ENCODE peak calls at places on chromosomes 3 and 15, in eight cellular contexts. L is astrocyte, S is fibroblast of the aortic adventitia, Y is fibroblast of lung, N is heart left ventricle, G is kidney, J is ascending aorta, E is psoas muscle. R is an unnamed sample.
A peak's percentile ranks its signal among the peaks of the same experiment; 100 is the strongest.

GRCh38 chr3:51706788-51707731 is at the start of gene GRM2:
- DNase-seq in S (peak; percentile 84), J (peak; percentile 69), E (peak; percentile 73), G (peak; percentile 92), L (peak; percentile 77), Y (peak; percentile 87), N (peak; percentile 83), R (peak; percentile 93)

GRCh38 chr3:66110840-66111239 is 72.1 kb upstream of the MAGI1 start:
- DNase-seq in L (no peak), N (no peak), Y (peak; percentile 43), G (no peak), S (no peak), J (no peak), E (no peak), R (no peak)

GRCh38 chr3:5037828-5038227 is 58.6 kb downstream of the BHLHE40 start:
- DNase-seq in E (no peak), J (no peak), S (no peak), G (no peak), Y (no peak), N (no peak), L (no peak), R (no peak)

GRCh38 chr3:192907784-192908183 is 9.9 kb downstream of the MB21D2 start:
- DNase-seq in E (no peak), J (no peak), L (no peak), Y (no peak), G (no peak), N (no peak), S (no peak), R (no peak)

GRCh38 chr3:33146791-33147445 is 33.1 kb downstream of the CRTAP start:
- DNase-seq in Y (peak; percentile 81), L (peak; percentile 63), E (no peak), J (no peak), G (no peak), S (peak; percentile 76), N (no peak), R (no peak)

GRCh38 chr15:90143176-90143655 is 40.9 kb upstream of the IDH2 start:
- DNase-seq in N (peak; percentile 52), Y (peak; percentile 66), G (peak; percentile 83), S (no peak), E (peak; percentile 35), J (no peak), L (peak; percentile 14), R (peak; percentile 86)

GRCh38 chr3:4751057-4752051 is 227.9 kb upstream of the BHLHE40 start:
- DNase-seq in J (peak; percentile 61), E (no peak), G (no peak), N (no peak), L (peak; percentile 96), Y (peak; percentile 62), S (peak; percentile 83), R (no peak)

GRCh38 chr15:90184119-90184785 is 16.9 kb upstream of the SEMA4B start:
- DNase-seq in S (peak; percentile 90), L (peak; percentile 43), J (peak; percentile 91), Y (peak; percentile 55), N (peak; percentile 86), E (peak; percentile 86), G (peak; percentile 95), R (no peak)

GRCh38 chr15:69467636-69468035 is 15.0 kb downstream of the RPLP1 start:
- DNase-seq in E (no peak), Y (no peak), N (no peak), S (no peak), J (peak; percentile 31), G (no peak), L (no peak), R (peak; percentile 72)

GRCh38 chr3:111277226-111277625 is 205.6 kb downstream of the NECTIN3 start:
- DNase-seq in J (no peak), L (peak; percentile 60), E (no peak), G (no peak), Y (peak; percentile 57), S (peak; percentile 66), N (no peak), R (no peak)

GRCh38 chr3:64074091-64074490 is 50.8 kb upstream of the PSMD6 start:
- DNase-seq in Y (peak; percentile 81), G (no peak), N (no peak), L (no peak), S (peak; percentile 48), J (no peak), E (no peak), R (no peak)

GRCh38 chr3:53182759-53183355 is 21.8 kb downstream of the PRKCD start:
- DNase-seq in E (no peak), G (no peak), S (no peak), Y (no peak), L (no peak), N (no peak), J (no peak), R (no peak)

GRCh38 chr15:71627604-71628003 is 182.8 kb upstream of the NR2E3 start:
- DNase-seq in G (no peak), E (no peak), Y (no peak), L (no peak), N (no peak), J (no peak), S (no peak), R (no peak)

GRCh38 chr3:38966956-38967795 is 84.6 kb downstream of the SCN11A start:
- DNase-seq in L (no peak), J (no peak), Y (no peak), S (peak; percentile 11), N (no peak), E (no peak), G (no peak), R (peak; percentile 57)

GRCh38 chr3:163045945-163046344 is 1549.3 kb downstream of the OTOL1 start:
- DNase-seq in E (no peak), G (no peak), N (no peak), S (no peak), Y (no peak), J (no peak), L (no peak), R (no peak)
- TF ChIP-seq CTCF in E (no peak), G (no peak), N (no peak), S (no peak), Y (no peak), J (no peak), L (no peak), R (no peak)

GRCh38 chr3:159266779-159267178 is 464.9 kb downstream of the MFSD1 start:
- DNase-seq in E (no peak), Y (peak; percentile 17), J (no peak), G (no peak), N (no peak), L (no peak), S (no peak), R (no peak)
- TF ChIP-seq CTCF in E (peak; percentile 13), Y (peak; percentile 30), J (no peak), G (peak; percentile 11), N (no peak), L (no peak), S (no peak), R (peak; percentile 36)

DNA sequence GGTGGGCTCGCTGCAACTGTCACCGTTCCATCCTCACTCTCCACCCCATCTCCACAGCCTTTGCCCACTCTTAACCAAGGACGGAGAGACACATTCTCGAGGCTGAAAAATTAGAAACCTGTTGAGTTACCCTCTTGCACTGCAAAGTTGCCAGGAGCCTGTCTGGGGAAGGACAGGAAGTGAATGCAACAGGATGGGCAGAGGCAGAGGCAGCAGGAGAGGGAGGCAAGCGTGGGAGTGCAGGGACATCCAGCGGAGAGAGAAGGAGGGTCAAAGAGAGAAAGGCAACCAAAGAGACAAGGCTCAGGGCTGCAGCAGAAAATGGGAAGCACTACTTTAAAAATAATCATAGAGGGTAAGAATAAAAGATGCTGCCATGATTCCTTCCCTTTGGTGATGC is 78.9 kb upstream of the ARRDC4 start:
- DNase-seq in G (no peak), J (no peak), Y (no peak), N (no peak), L (no peak), E (no peak), S (no peak), R (no peak)
- TF ChIP-seq CTCF in G (no peak), J (no peak), Y (no peak), N (no peak), L (no peak), E (no peak), S (no peak), R (no peak)

GRCh38 chr15:65305776-65306175 is 1.3 kb downstream of the RNU5B-1 start:
- DNase-seq in L (no peak), N (no peak), E (no peak), G (no peak), J (no peak), S (no peak), Y (no peak), R (no peak)

GRCh38 chr15:65306551-65306950 is 2.1 kb downstream of the RNU5B-1 start:
- DNase-seq in E (no peak), S (no peak), N (no peak), G (no peak), J (no peak), L (no peak), Y (no peak), R (no peak)

GRCh38 chr15:65303687-65304392 is 637 bp upstream of the RNU5B-1 start:
- DNase-seq in J (peak; percentile 85), G (no peak), Y (peak; percentile 68), S (peak; percentile 62), E (peak; percentile 68), N (peak; percentile 75), L (peak; percentile 34), R (no peak)

GRCh38 chr15:65305144-65305758 is 774 bp downstream of the RNU5B-1 start:
- DNase-seq in G (no peak), Y (no peak), J (no peak), N (no peak), S (no peak), L (no peak), E (no peak), R (no peak)

GRCh38 chr15:65304393-65305143 is at the start of gene RNU5B-1:
- DNase-seq in G (no peak), E (peak; percentile 47), J (peak; percentile 78), N (peak; percentile 52), Y (peak; percentile 99), S (peak; percentile 98), L (peak; percentile 98), R (peak; percentile 88)
- TF ChIP-seq CTCF in G (peak; percentile 84), E (peak; percentile 84), J (peak; percentile 87), N (peak; percentile 97), Y (peak; percentile 95), S (peak; percentile 97), L (peak; percentile 99), R (peak; percentile 87)

GRCh38 chr3:72836923-72837322 is 11.3 kb downstream of the SHQ1 start:
- DNase-seq in N (peak; percentile 90), Y (no peak), E (peak; percentile 76), S (peak; percentile 31), G (no peak), L (no peak), J (peak; percentile 84), R (no peak)
- TF ChIP-seq CTCF in N (no peak), Y (no peak), E (peak; percentile 16), S (no peak), G (no peak), L (no peak), J (no peak), R (no peak)

DNA sequence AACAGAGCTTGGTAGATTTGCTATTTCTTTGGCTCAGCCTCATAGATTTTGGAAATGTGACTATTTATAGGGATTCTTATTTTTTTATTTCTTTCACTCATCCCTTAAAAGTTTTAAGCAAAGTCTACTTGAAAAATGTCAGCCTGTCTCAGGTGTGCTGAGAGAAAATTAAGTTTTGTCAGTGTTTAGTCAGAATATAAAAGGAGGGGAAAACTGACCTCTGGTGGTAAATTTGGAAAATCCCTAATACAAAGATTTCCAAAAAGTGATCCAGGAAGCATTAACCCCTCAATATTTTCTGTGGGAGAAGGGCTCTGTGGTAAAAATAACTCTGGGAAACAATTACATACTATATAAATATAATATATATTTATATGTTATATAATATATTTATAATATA is 41.0 kb upstream of the FRMD4B start:
- DNase-seq in J (no peak), S (no peak), Y (no peak), L (no peak), N (no peak), E (no peak), G (no peak), R (no peak)
- TF ChIP-seq CTCF in J (peak; percentile 16), S (peak; percentile 35), Y (peak; percentile 27), L (no peak), N (no peak), E (no peak), G (no peak), R (peak; percentile 50)